ENCODE peak calls at places on chromosomes 2 and 18, in eight cellular contexts. One of them, this sample, is unnamed.

GRCh38 chr2:187150667-187151066 is 297.4 kb downstream of the CALCRL start:
- DNase-seq in iPS-NIHi11: no peak
- DNase-seq in activated T-cell treated with anti-CD3 and anti-CD28 coated beads, Interleukin-2, amount 50 U/mL, for 24 hours: no peak
- DNase-seq in LoVo: no peak
- DNase-seq in B cell: no peak
- DNase-seq in IMR-90: peak
- DNase-seq in adipocyte: peak
- DNase-seq in epithelial cell of esophagus: peak
- DNase-seq in this sample: no peak

GRCh38 chr18:79203017-79203605 is 133.9 kb downstream of the ATP9B start:
- DNase-seq in IMR-90: peak
- DNase-seq in B cell: no peak
- DNase-seq in activated T-cell treated with anti-CD3 and anti-CD28 coated beads, Interleukin-2, amount 50 U/mL, for 24 hours: peak
- DNase-seq in iPS-NIHi11: no peak
- DNase-seq in LoVo: peak
- DNase-seq in adipocyte: no peak
- DNase-seq in epithelial cell of esophagus: peak
- DNase-seq in this sample: peak

GRCh38 chr2:20350105-20350712 is 435 bp downstream of the PUM2 start:
- DNase-seq in activated T-cell treated with anti-CD3 and anti-CD28 coated beads, Interleukin-2, amount 50 U/mL, for 24 hours: peak
- DNase-seq in epithelial cell of esophagus: peak
- DNase-seq in adipocyte: peak
- DNase-seq in LoVo: peak
- DNase-seq in iPS-NIHi11: peak
- DNase-seq in IMR-90: no peak
- DNase-seq in B cell: no peak
- DNase-seq in this sample: peak

GRCh38 chr2:235793163-235793752 is 299.4 kb downstream of the AGAP1 start:
- DNase-seq in epithelial cell of esophagus: peak
- DNase-seq in LoVo: no peak
- DNase-seq in activated T-cell treated with anti-CD3 and anti-CD28 coated beads, Interleukin-2, amount 50 U/mL, for 24 hours: no peak
- DNase-seq in iPS-NIHi11: peak
- DNase-seq in IMR-90: peak
- DNase-seq in adipocyte: peak
- DNase-seq in B cell: no peak
- DNase-seq in this sample: peak

GRCh38 chr2:173414823-173415322 is 60.2 kb downstream of the CDCA7 start:
- DNase-seq in epithelial cell of esophagus: peak
- DNase-seq in B cell: no peak
- DNase-seq in adipocyte: peak
- DNase-seq in iPS-NIHi11: no peak
- DNase-seq in LoVo: peak
- DNase-seq in activated T-cell treated with anti-CD3 and anti-CD28 coated beads, Interleukin-2, amount 50 U/mL, for 24 hours: no peak
- DNase-seq in IMR-90: peak
- DNase-seq in this sample: peak

GRCh38 chr18:21306368-21306767 is 64.3 kb downstream of the GREB1L start:
- DNase-seq in LoVo: no peak
- DNase-seq in activated T-cell treated with anti-CD3 and anti-CD28 coated beads, Interleukin-2, amount 50 U/mL, for 24 hours: no peak
- DNase-seq in IMR-90: no peak
- DNase-seq in epithelial cell of esophagus: no peak
- DNase-seq in B cell: no peak
- DNase-seq in adipocyte: no peak
- DNase-seq in iPS-NIHi11: no peak
- DNase-seq in this sample: no peak

GRCh38 chr2:184620367-184620766 is 22.0 kb downstream of the ZNF804A start:
- DNase-seq in iPS-NIHi11: no peak
- DNase-seq in activated T-cell treated with anti-CD3 and anti-CD28 coated beads, Interleukin-2, amount 50 U/mL, for 24 hours: no peak
- DNase-seq in B cell: no peak
- DNase-seq in LoVo: no peak
- DNase-seq in epithelial cell of esophagus: peak
- DNase-seq in IMR-90: peak
- DNase-seq in adipocyte: no peak
- DNase-seq in this sample: no peak

GRCh38 chr18:27656167-27656778 is 471.2 kb upstream of the CHST9 start:
- DNase-seq in iPS-NIHi11: no peak
- DNase-seq in B cell: no peak
- DNase-seq in LoVo: no peak
- DNase-seq in epithelial cell of esophagus: peak
- DNase-seq in IMR-90: no peak
- DNase-seq in adipocyte: no peak
- DNase-seq in activated T-cell treated with anti-CD3 and anti-CD28 coated beads, Interleukin-2, amount 50 U/mL, for 24 hours: no peak
- DNase-seq in this sample: peak

GRCh38 chr2:230762317-230762896 is 49.8 kb downstream of the CAB39 start:
- DNase-seq in adipocyte: peak
- DNase-seq in LoVo: no peak
- DNase-seq in epithelial cell of esophagus: peak
- DNase-seq in B cell: peak
- DNase-seq in iPS-NIHi11: peak
- DNase-seq in IMR-90: no peak
- DNase-seq in activated T-cell treated with anti-CD3 and anti-CD28 coated beads, Interleukin-2, amount 50 U/mL, for 24 hours: no peak
- DNase-seq in this sample: peak

GRCh38 chr2:119958642-119959268 is 54.1 kb upstream of the EPB41L5 start:
- DNase-seq in adipocyte: peak
- DNase-seq in activated T-cell treated with anti-CD3 and anti-CD28 coated beads, Interleukin-2, amount 50 U/mL, for 24 hours: no peak
- DNase-seq in iPS-NIHi11: no peak
- DNase-seq in B cell: no peak
- DNase-seq in LoVo: no peak
- DNase-seq in epithelial cell of esophagus: peak
- DNase-seq in IMR-90: peak
- DNase-seq in this sample: peak